ENCODE peak calls at places on chromosome 5, in four cellular contexts. U is IMR-90, K is left ventricle myocardium inferior, O is DND-41. T is an unnamed sample.

GRCh38 chr5:77844408-77845272 is 68.5 kb upstream of the TBCA start:
- DNase-seq in U (no peak), K (no peak), O (no peak), T (no peak)

GRCh38 chr5:76016258-76016657 is 66.9 kb upstream of the SV2C start:
- DNase-seq in U (no peak), O (no peak), K (no peak), T (no peak)

GRCh38 chr5:169686137-169686536 is 49.1 kb downstream of the DOCK2 start:
- DNase-seq in O (no peak), U (no peak), K (no peak), T (no peak)

GRCh38 chr5:10699987-10700386 is 61.0 kb downstream of the DAP start:
- DNase-seq in O (peak; percentile 15), K (no peak), U (no peak), T (no peak)

GRCh38 chr5:15263942-15264341 is 236.0 kb upstream of the FBXL7 start:
- DNase-seq in U (no peak), O (no peak), K (no peak), T (no peak)

GRCh38 chr5:95619518-95620029 is 313 bp upstream of the GPR150 start:
- DNase-seq in K (no peak), O (no peak), U (no peak), T (no peak)

GRCh38 chr5:142277796-142278195 is 47.0 kb downstream of the SPRY4 start:
- DNase-seq in U (no peak), K (no peak), O (no peak), T (no peak)

GRCh38 chr5:143402464-143403356 is 776 bp downstream of the NR3C1 start:
- DNase-seq in K (peak; percentile 70), O (peak; percentile 63), U (peak; percentile 34), T (peak; percentile 68)

GRCh38 chr5:60510049-60510448 is 189.9 kb downstream of the DEPDC1B start:
- DNase-seq in U (no peak), K (no peak), O (no peak), T (no peak)

GRCh38 chr5:143142596-143143435 is 260.7 kb downstream of the NR3C1 start:
- DNase-seq in K (peak; percentile 70), U (peak; percentile 17), O (no peak), T (peak; percentile 29)

GRCh38 chr5:56175465-56175864 is 57.7 kb downstream of the ANKRD55 start:
- DNase-seq in U (peak; percentile 84), K (no peak), O (no peak), T (peak; percentile 75)

GRCh38 chr5:2203774-2204173 is 321.0 kb upstream of the IRX4 start:
- DNase-seq in U (no peak), O (no peak), K (no peak), T (no peak)

GRCh38 chr5:123875444-123876264 is 363.7 kb downstream of the CSNK1G3 start:
- DNase-seq in O (no peak), K (no peak), U (no peak), T (peak; percentile 13)

GRCh38 chr5:16051246-16051645 is 128.3 kb downstream of the MARCHF11 start:
- DNase-seq in U (no peak), O (no peak), K (no peak), T (no peak)

GRCh38 chr5:174922955-174923354 is 198.6 kb downstream of the MSX2 start:
- DNase-seq in U (no peak), O (no peak), K (no peak), T (no peak)

GRCh38 chr5:146151970-146152369 is 30.5 kb downstream of the LARS1 start:
- DNase-seq in O (no peak), U (no peak), K (no peak), T (no peak)

GRCh38 chr5:35331941-35332340 is 101.7 kb upstream of the PRLR start:
- DNase-seq in U (no peak), O (no peak), K (no peak), T (no peak)

GRCh38 chr5:37756248-37756647 is 83.6 kb downstream of the GDNF start:
- DNase-seq in K (no peak), U (no peak), O (no peak), T (no peak)

GRCh38 chr5:142364251-142365145 is 39.7 kb upstream of the SPRY4 start:
- DNase-seq in K (peak; percentile 68), U (no peak), O (no peak), T (no peak)

GRCh38 chr5:169071-169727 is 22.1 kb upstream of the LRRC14B start:
- DNase-seq in U (peak; percentile 83), O (no peak), K (peak; percentile 76), T (peak; percentile 80)

GRCh38 chr5:139246394-139246793 is 47.1 kb upstream of the MATR3 start:
- DNase-seq in U (peak; percentile 60), O (peak; percentile 50), K (no peak), T (no peak)

GRCh38 chr5:75265731-75266130 is 29.1 kb upstream of the ANKRD31 start:
- DNase-seq in U (peak; percentile 53), K (no peak), O (no peak), T (peak; percentile 44)

GRCh38 chr5:175822225-175822624 is 49.2 kb upstream of the CPLX2 start:
- DNase-seq in K (no peak), O (no peak), U (no peak), T (no peak)

GRCh38 chr5:5183192-5183699 is 43.1 kb downstream of the ADAMTS16 start:
- DNase-seq in K (no peak), O (no peak), U (no peak), T (no peak)

GRCh38 chr5:103620851-103621547 is 58.4 kb upstream of the NUDT12 start:
- DNase-seq in U (no peak), K (no peak), O (no peak), T (peak; percentile 10)

GRCh38 chr5:69217154-69217731 is 17.4 kb upstream of the CDK7 start:
- DNase-seq in O (peak; percentile 95), U (no peak), K (peak; percentile 99), T (no peak)

GRCh38 chr5:96734871-96735325 is 72.7 kb downstream of the CAST start:
- DNase-seq in U (peak; percentile 42), K (no peak), O (no peak), T (peak; percentile 23)

GRCh38 chr5:63963080-63963735 is 963 bp upstream of the HTR1A start:
- DNase-seq in K (no peak), U (peak; percentile 52), O (peak; percentile 45), T (peak; percentile 62)

GRCh38 chr5:150254363-150255154 is 35.0 kb downstream of the CAMK2A start:
- DNase-seq in K (no peak), O (no peak), U (no peak), T (no peak)
- TF ChIP-seq CTCF in K (no peak), O (no peak), U (no peak), T (no peak)

GRCh38 chr5:81949479-81949878 is 22.3 kb upstream of the ATG10 start:
- DNase-seq in O (no peak), U (peak; percentile 44), K (no peak), T (peak; percentile 18)
- H3K4me3 ChIP-seq in O (no peak overlapping the region), U (no peak overlapping the region), K (no peak overlapping the region), T (no peak overlapping the region)

GRCh38 chr5:159951387-159951786 is 35.1 kb downstream of the ADRA1B start:
- DNase-seq in U (peak; percentile 27), K (no peak), O (peak; percentile 17), T (peak; percentile 23)
- TF ChIP-seq CTCF in U (peak; percentile 36), K (no peak), O (peak; percentile 49), T (peak; percentile 59)

GRCh38 chr5:159336586-159337290 is 6.5 kb upstream of the IL12B start:
- DNase-seq in U (no peak), O (no peak), K (no peak), T (no peak)

GRCh38 chr5:159330131-159330530 is at the start of gene IL12B:
- DNase-seq in K (no peak), O (peak; percentile 22), U (peak; percentile 70), T (peak; percentile 39)

GRCh38 chr5:159332800-159333563 is 2.7 kb upstream of the IL12B start:
- DNase-seq in O (no peak), K (no peak), U (no peak), T (no peak)

DNA sequence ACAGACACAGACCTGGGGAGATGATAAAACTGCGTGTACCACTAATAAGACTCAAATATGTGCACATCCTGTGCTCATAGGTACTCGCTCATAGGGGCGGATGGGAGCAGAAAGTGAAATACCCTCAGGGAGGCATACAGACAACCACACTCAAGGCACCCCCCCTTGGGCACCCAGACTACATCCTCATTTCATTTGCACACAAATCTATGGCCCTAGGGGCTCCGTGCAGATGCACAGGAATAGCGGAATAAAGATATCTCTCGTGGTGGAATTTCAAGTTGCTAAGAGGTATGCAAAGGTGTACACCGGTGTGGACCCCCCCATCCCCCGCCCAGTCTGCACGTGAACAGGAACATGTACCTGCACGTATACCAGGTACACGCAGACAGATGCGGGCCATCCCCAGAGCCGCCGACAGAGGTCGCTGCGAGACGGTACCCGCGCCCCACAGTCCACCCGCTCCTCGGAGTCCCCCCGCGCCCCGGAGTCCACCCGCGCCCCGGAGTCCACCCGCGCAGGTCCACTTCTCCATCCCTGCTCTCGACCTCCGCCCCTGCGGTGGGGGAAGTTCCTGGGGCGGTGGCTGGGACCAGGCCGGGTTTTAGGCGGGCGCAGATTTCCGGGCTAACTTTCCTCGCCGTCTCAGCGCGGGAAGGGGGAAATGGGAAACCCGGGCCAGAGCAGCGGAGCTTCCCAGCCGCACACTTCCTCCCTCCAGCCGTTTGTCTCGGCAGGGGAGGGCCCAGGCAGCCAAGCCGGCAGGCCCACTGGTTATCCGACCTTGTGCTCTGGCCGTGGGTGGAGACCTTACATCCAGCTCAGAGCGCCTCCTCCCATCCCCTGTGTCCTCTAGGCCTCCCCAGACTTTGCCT is 1.0 kb upstream of the IL12B start:
- DNase-seq in K (peak; percentile 72), O (no peak), U (peak; percentile 19), T (peak; percentile 35)
- H3K4me3 ChIP-seq in K (peak overlapping the region; percentile 64), O (no peak overlapping the region), U (peak overlapping the region; percentile 39), T (peak overlapping the region; percentile 50)